ENCODE peak calls at places on chromosomes 2 and 18, in five cellular contexts. One of them, this sample, is unnamed.

GRCh38 chr2:95012881-95013550 is 12.5 kb upstream of the MAL start:
- DNase-seq in H1: no peak
- DNase-seq in K562: no peak
- DNase-seq in HepG2: no peak
- DNase-seq in GM12878: peak; percentile 57
- DNase-seq in this sample: no peak

GRCh38 chr2:8565399-8566154 is 116.3 kb upstream of the ID2 start:
- DNase-seq in K562: no peak
- DNase-seq in HepG2: no peak
- DNase-seq in H1: no peak
- DNase-seq in GM12878: no peak
- DNase-seq in this sample: no peak

GRCh38 chr18:48832961-48833700 is 117.6 kb downstream of the SMAD7 start:
- DNase-seq in GM12878: no peak
- DNase-seq in HepG2: no peak
- DNase-seq in H1: no peak
- DNase-seq in K562: no peak
- DNase-seq in this sample: peak; percentile 84

GRCh38 chr2:40877734-40878288 is 425.9 kb upstream of the SLC8A1 start:
- DNase-seq in GM12878: no peak
- DNase-seq in H1: no peak
- DNase-seq in K562: no peak
- DNase-seq in HepG2: no peak
- DNase-seq in this sample: no peak

GRCh38 chr18:31217455-31217854 is 54.8 kb upstream of the DSC1 start:
- DNase-seq in GM12878: no peak
- DNase-seq in K562: no peak
- DNase-seq in H1: no peak
- DNase-seq in HepG2: no peak
- DNase-seq in this sample: no peak

GRCh38 chr2:122114421-122114820 is 359.0 kb downstream of the TSN start:
- DNase-seq in GM12878: no peak
- DNase-seq in H1: no peak
- DNase-seq in K562: no peak
- DNase-seq in HepG2: no peak
- DNase-seq in this sample: no peak

GRCh38 chr2:108101481-108101880 is 115.2 kb downstream of the SLC5A7 start:
- DNase-seq in HepG2: no peak
- DNase-seq in GM12878: no peak
- DNase-seq in H1: no peak
- DNase-seq in K562: no peak
- DNase-seq in this sample: no peak

GRCh38 chr2:58976374-58977055 is 735.4 kb upstream of the FANCL start:
- DNase-seq in GM12878: no peak
- DNase-seq in H1: no peak
- DNase-seq in HepG2: no peak
- DNase-seq in K562: no peak
- DNase-seq in this sample: no peak

GRCh38 chr2:120888851-120889250 is 153.2 kb downstream of the GLI2 start:
- DNase-seq in H1: no peak
- DNase-seq in K562: no peak
- DNase-seq in GM12878: no peak
- DNase-seq in HepG2: no peak
- DNase-seq in this sample: no peak

GRCh38 chr2:234403074-234403473 is 93.8 kb downstream of the ARL4C start:
- DNase-seq in HepG2: no peak
- DNase-seq in K562: no peak
- DNase-seq in GM12878: no peak
- DNase-seq in H1: no peak
- DNase-seq in this sample: no peak

GRCh38 chr18:58851874-58852273 is 12.8 kb upstream of the ZNF532 start:
- DNase-seq in HepG2: no peak
- DNase-seq in K562: no peak
- DNase-seq in H1: no peak
- DNase-seq in GM12878: no peak
- DNase-seq in this sample: no peak

GRCh38 chr2:36456227-36456788 is 100.7 kb downstream of the CRIM1 start:
- DNase-seq in GM12878: no peak
- DNase-seq in HepG2: no peak
- DNase-seq in H1: no peak
- DNase-seq in K562: no peak
- DNase-seq in this sample: no peak

GRCh38 chr18:23812566-23813440 is 123.5 kb downstream of the LAMA3 start:
- DNase-seq in K562: peak; percentile 24
- DNase-seq in H1: no peak
- DNase-seq in GM12878: no peak
- DNase-seq in HepG2: no peak
- DNase-seq in this sample: peak; percentile 15

GRCh38 chr2:39419282-39420223 is 17.5 kb downstream of the MAP4K3 start:
- DNase-seq in GM12878: no peak
- DNase-seq in K562: no peak
- DNase-seq in HepG2: no peak
- DNase-seq in H1: no peak
- DNase-seq in this sample: no peak

GRCh38 chr2:29130295-29130694 is 15.1 kb downstream of the CLIP4 start:
- DNase-seq in K562: peak; percentile 65
- DNase-seq in GM12878: no peak
- DNase-seq in H1: no peak
- DNase-seq in HepG2: peak; percentile 35
- DNase-seq in this sample: no peak

GRCh38 chr2:11639503-11639902 is 30.5 kb downstream of the NTSR2 start:
- DNase-seq in K562: no peak
- DNase-seq in H1: no peak
- DNase-seq in HepG2: no peak
- DNase-seq in GM12878: no peak
- DNase-seq in this sample: no peak

GRCh38 chr2:238449909-238450417 is 23.2 kb downstream of the ASB1 start:
- DNase-seq in GM12878: no peak
- DNase-seq in H1: no peak
- DNase-seq in HepG2: peak; percentile 98
- DNase-seq in K562: no peak
- DNase-seq in this sample: no peak

GRCh38 chr2:3493610-3493997 is 25.7 kb downstream of the ADI1 start:
- DNase-seq in K562: peak; percentile 85
- DNase-seq in H1: peak; percentile 21
- DNase-seq in GM12878: no peak
- DNase-seq in HepG2: peak; percentile 72
- DNase-seq in this sample: no peak
- H3K9ac ChIP-seq in K562: peak overlapping the region; percentile 24
- H3K9ac ChIP-seq in H1: no peak overlapping the region
- H3K9ac ChIP-seq in GM12878: no peak overlapping the region
- H3K9ac ChIP-seq in HepG2: peak overlapping the region; percentile 64
- H3K9ac ChIP-seq in this sample: no peak overlapping the region

DNA sequence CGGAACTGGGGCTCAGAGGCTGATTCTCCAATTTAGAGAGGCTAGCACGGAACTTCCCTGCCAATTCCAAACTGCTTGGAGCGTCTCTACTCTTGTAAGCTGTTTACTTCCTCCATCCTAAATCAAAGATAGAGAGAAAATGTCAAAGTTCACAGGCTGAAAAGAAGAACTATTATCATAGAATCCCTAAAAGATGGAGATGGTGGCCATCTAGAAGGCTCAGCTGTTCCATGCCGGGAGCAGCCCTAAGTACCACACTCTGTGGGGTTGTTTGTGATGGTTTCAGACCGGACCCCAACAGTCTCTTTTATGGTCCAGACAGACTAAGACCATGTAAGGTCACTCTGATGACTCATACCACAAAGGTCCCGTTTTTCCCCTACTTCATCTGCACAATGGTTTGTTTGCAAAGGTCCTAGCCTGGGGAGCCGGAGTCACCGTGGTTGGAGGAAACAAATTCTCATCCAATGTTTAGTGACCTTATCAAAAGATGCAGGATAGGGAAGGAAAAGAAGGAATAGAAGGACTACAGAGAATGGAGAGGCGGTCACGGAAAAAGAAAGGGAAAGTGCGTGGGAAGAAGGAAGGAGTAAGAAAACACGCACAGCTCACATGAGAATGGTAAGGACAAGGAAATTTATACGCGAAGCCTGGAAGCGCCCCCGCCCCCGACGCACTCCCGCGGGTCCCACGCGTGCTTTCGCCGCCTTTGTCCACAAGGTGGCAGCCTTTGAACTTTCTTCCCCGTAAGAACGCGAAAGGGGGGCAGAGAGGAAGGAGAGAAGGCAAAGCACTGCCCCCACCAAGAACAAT is 463 bp upstream of the ANTXR1 start:
- DNase-seq in GM12878: no peak
- DNase-seq in HepG2: peak; percentile 66
- DNase-seq in H1: no peak
- DNase-seq in K562: peak; percentile 60
- DNase-seq in this sample: peak; percentile 23
- TF ChIP-seq RAD21 in GM12878: peak; percentile 43
- TF ChIP-seq RAD21 in HepG2: no peak
- TF ChIP-seq RAD21 in H1: peak; percentile 39
- TF ChIP-seq RAD21 in K562: peak; percentile 43
- TF ChIP-seq RAD21 in this sample: peak; percentile 79

DNA sequence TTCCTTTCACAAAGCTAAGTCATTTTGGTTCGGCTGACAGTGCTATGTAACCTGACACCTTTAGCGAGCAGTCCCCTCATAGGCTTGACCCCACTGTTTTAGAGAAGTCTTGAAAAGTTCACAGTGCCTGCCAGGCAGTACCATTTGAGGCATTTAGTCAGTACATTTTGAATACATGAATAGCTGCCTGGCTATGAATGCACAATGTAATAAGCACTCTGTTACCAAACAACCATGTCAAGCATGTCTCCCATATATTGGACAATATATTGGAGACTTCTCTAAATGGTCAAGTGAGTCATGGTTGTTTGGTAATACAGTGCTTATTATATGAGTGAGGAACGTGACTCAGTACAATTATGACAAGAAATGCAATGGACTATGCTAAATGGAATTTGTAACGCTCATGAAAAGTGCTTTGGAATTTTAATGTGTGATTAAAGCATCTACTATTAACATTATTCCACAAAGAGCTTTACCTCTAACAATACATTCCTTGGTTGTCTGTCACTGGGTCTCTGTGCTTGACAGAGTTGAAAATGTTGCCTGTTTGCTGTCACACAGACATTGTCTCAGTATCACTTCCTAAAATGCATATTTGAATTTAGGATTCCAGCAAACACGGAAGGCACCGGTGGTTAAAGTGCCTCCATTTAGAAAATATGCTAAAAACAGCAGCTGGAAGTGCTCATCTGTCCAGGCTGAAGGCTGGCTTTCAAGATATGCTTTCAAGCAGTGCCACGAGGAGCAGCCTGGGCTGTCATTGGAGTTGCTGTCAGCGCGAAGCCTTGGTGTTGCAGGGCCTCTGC is 458.6 kb downstream of the FBXO15 start:
- DNase-seq in GM12878: peak; percentile 20
- DNase-seq in HepG2: no peak
- DNase-seq in K562: no peak
- DNase-seq in H1: no peak
- DNase-seq in this sample: no peak
- TF ChIP-seq ZNF274 in GM12878: no peak
- TF ChIP-seq ZNF274 in HepG2: no peak
- TF ChIP-seq ZNF274 in K562: no peak
- TF ChIP-seq ZNF274 in H1: no peak
- TF ChIP-seq ZNF274 in this sample: no peak

GRCh38 chr2:179983250-179983932 is 23.7 kb downstream of the CWC22 start:
- DNase-seq in K562: no peak
- DNase-seq in GM12878: no peak
- DNase-seq in HepG2: no peak
- DNase-seq in H1: no peak
- DNase-seq in this sample: no peak

GRCh38 chr2:179987916-179988315 is 19.2 kb downstream of the CWC22 start:
- DNase-seq in HepG2: no peak
- DNase-seq in GM12878: no peak
- DNase-seq in K562: no peak
- DNase-seq in H1: no peak
- DNase-seq in this sample: no peak

GRCh38 chr2:179990676-179991317 is 16.3 kb downstream of the CWC22 start:
- DNase-seq in HepG2: no peak
- DNase-seq in GM12878: no peak
- DNase-seq in K562: no peak
- DNase-seq in H1: no peak
- DNase-seq in this sample: no peak

GRCh38 chr2:179981085-179981484 is 26.0 kb downstream of the CWC22 start:
- DNase-seq in GM12878: no peak
- DNase-seq in H1: no peak
- DNase-seq in K562: no peak
- DNase-seq in HepG2: no peak
- DNase-seq in this sample: no peak

DNA sequence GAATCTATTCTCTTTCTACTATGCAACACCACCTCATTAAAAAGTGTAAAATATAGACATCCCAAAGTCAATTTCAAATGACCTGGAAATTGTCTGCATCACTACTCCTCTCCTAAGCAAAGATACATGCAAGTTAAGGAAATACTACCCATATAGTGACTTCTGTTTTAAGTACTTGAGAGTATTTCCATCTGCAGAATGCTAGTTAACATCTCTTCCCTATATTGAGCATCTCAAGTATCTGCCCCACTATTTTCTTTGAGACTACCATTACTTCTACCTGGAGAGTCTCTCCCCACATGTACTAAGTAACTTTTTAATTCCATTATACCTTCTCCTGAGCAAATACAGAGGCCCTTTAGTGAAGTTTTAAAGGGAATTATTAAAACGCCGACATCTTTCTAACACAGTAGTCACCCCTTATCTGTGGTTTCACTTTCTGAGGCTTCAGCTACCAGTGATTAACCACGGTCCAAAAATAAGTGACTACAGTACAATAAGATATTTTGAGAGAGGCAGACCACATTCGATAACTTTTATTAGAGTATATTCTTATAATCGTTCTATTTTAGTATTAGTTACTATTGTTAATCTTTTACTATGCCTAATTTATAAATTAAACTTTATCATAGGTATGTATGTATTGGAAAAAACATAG is 21.8 kb downstream of the CWC22 start:
- DNase-seq in HepG2: no peak
- DNase-seq in H1: no peak
- DNase-seq in K562: no peak
- DNase-seq in GM12878: no peak
- DNase-seq in this sample: no peak
- H3K9ac ChIP-seq in HepG2: no peak overlapping the region
- H3K9ac ChIP-seq in H1: no peak overlapping the region
- H3K9ac ChIP-seq in K562: no peak overlapping the region
- H3K9ac ChIP-seq in GM12878: no peak overlapping the region
- H3K9ac ChIP-seq in this sample: no peak overlapping the region

GRCh38 chr2:174263989-174264388 is 15.7 kb upstream of the OLA1 start:
- DNase-seq in H1: no peak
- DNase-seq in HepG2: peak; percentile 76
- DNase-seq in K562: peak; percentile 15
- DNase-seq in GM12878: no peak
- DNase-seq in this sample: peak; percentile 90

GRCh38 chr2:174254267-174254666 is 5.9 kb upstream of the OLA1 start:
- DNase-seq in GM12878: no peak
- DNase-seq in K562: no peak
- DNase-seq in HepG2: no peak
- DNase-seq in H1: no peak
- DNase-seq in this sample: no peak

DNA sequence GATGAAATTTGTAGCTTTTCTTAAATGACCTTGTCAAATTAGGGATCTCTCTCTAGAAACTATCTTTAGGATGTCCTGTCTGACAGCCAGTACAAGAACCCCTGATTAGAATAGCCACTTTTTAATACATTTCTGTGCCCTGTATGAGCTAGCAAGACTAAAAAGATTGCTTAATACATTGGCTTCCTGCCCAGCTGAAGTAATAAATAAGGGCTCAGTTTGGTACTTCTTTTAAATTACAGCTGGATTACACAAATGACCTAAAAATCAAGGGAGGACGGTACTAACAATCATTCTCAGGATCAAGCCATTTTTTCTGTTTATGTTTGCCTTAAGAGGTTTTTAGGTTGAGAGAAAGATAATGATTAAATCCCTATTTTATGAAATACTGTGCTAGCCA is 11.6 kb upstream of the OLA1 start:
- DNase-seq in GM12878: no peak
- DNase-seq in H1: no peak
- DNase-seq in K562: no peak
- DNase-seq in HepG2: no peak
- DNase-seq in this sample: no peak
- TF ChIP-seq RAD21 in GM12878: no peak
- TF ChIP-seq RAD21 in H1: no peak
- TF ChIP-seq RAD21 in K562: no peak
- TF ChIP-seq RAD21 in HepG2: no peak
- TF ChIP-seq RAD21 in this sample: no peak

This sample was measured in HCT116.